ENCODE peak calls at places on chromosomes 16 and 17, in nine cellular contexts. One of them, this sample, is unnamed.

GRCh38 chr17:38585805-38586529 is 19.8 kb downstream of the SRCIN1 start:
- DNase-seq in K562: no peak
- DNase-seq in body of pancreas: no peak
- DNase-seq in stomach: no peak
- DNase-seq in breast epithelium: no peak
- DNase-seq in uterus: no peak
- DNase-seq in IMR-90: no peak
- DNase-seq in adrenal gland: no peak
- DNase-seq in Peyer's patch: no peak
- DNase-seq in this sample: no peak

GRCh38 chr16:78673884-78674283 is 574.4 kb downstream of the WWOX start:
- DNase-seq in stomach: no peak
- DNase-seq in IMR-90: no peak
- DNase-seq in body of pancreas: no peak
- DNase-seq in K562: no peak
- DNase-seq in uterus: no peak
- DNase-seq in Peyer's patch: no peak
- DNase-seq in breast epithelium: no peak
- DNase-seq in adrenal gland: no peak
- DNase-seq in this sample: no peak

GRCh38 chr17:73742915-73743314 is 98.7 kb upstream of the SDK2 start:
- DNase-seq in adrenal gland: no peak
- DNase-seq in stomach: no peak
- DNase-seq in IMR-90: no peak
- DNase-seq in uterus: no peak
- DNase-seq in breast epithelium: no peak
- DNase-seq in Peyer's patch: no peak
- DNase-seq in K562: no peak
- DNase-seq in body of pancreas: no peak
- DNase-seq in this sample: no peak

GRCh38 chr16:85245307-85246172 is 133.3 kb upstream of the CIBAR2 start:
- DNase-seq in K562: peak; percentile 81
- DNase-seq in Peyer's patch: peak; percentile 74
- DNase-seq in breast epithelium: no peak
- DNase-seq in adrenal gland: peak; percentile 74
- DNase-seq in uterus: peak; percentile 70
- DNase-seq in IMR-90: peak; percentile 79
- DNase-seq in body of pancreas: peak; percentile 66
- DNase-seq in stomach: peak; percentile 44
- DNase-seq in this sample: no peak

GRCh38 chr17:9971991-9972390 is 66.9 kb upstream of the RCVRN start:
- DNase-seq in adrenal gland: peak; percentile 41
- DNase-seq in breast epithelium: peak; percentile 51
- DNase-seq in body of pancreas: peak; percentile 39
- DNase-seq in Peyer's patch: peak; percentile 62
- DNase-seq in uterus: peak; percentile 59
- DNase-seq in stomach: peak; percentile 35
- DNase-seq in K562: no peak
- DNase-seq in IMR-90: peak; percentile 44
- DNase-seq in this sample: no peak

GRCh38 chr17:62899349-62899748 is 66.7 kb upstream of the TANC2 start:
- DNase-seq in K562: no peak
- DNase-seq in adrenal gland: peak; percentile 30
- DNase-seq in IMR-90: no peak
- DNase-seq in Peyer's patch: no peak
- DNase-seq in breast epithelium: no peak
- DNase-seq in uterus: no peak
- DNase-seq in body of pancreas: no peak
- DNase-seq in stomach: no peak
- DNase-seq in this sample: no peak

GRCh38 chr16:56848955-56849689 is 15.9 kb upstream of the SLC12A3 start:
- DNase-seq in Peyer's patch: peak; percentile 34
- DNase-seq in uterus: peak; percentile 55
- DNase-seq in IMR-90: peak; percentile 78
- DNase-seq in breast epithelium: no peak
- DNase-seq in stomach: no peak
- DNase-seq in body of pancreas: no peak
- DNase-seq in adrenal gland: peak; percentile 44
- DNase-seq in K562: no peak
- DNase-seq in this sample: no peak

GRCh38 chr16:7392206-7392605 is 59.6 kb downstream of the RBFOX1 start:
- DNase-seq in Peyer's patch: no peak
- DNase-seq in uterus: no peak
- DNase-seq in K562: no peak
- DNase-seq in body of pancreas: no peak
- DNase-seq in IMR-90: no peak
- DNase-seq in breast epithelium: no peak
- DNase-seq in stomach: no peak
- DNase-seq in adrenal gland: no peak
- DNase-seq in this sample: no peak

GRCh38 chr17:43530303-43531081 is 15.6 kb downstream of the ETV4 start:
- DNase-seq in IMR-90: peak; percentile 93
- DNase-seq in K562: peak; percentile 89
- DNase-seq in adrenal gland: peak; percentile 85
- DNase-seq in body of pancreas: peak; percentile 89
- DNase-seq in Peyer's patch: no peak
- DNase-seq in uterus: peak; percentile 73
- DNase-seq in breast epithelium: no peak
- DNase-seq in stomach: peak; percentile 41
- DNase-seq in this sample: peak; percentile 64

GRCh38 chr17:42773290-42774035 is at the start of gene VPS25:
- DNase-seq in uterus: peak; percentile 83
- DNase-seq in breast epithelium: peak; percentile 70
- DNase-seq in adrenal gland: peak; percentile 79
- DNase-seq in body of pancreas: peak; percentile 78
- DNase-seq in stomach: peak; percentile 80
- DNase-seq in Peyer's patch: peak; percentile 90
- DNase-seq in K562: peak; percentile 92
- DNase-seq in IMR-90: peak; percentile 87
- DNase-seq in this sample: no peak

GRCh38 chr16:17392127-17392856 is 78.5 kb downstream of the XYLT1 start:
- DNase-seq in Peyer's patch: peak; percentile 49
- DNase-seq in K562: no peak
- DNase-seq in adrenal gland: no peak
- DNase-seq in uterus: no peak
- DNase-seq in stomach: no peak
- DNase-seq in IMR-90: no peak
- DNase-seq in body of pancreas: no peak
- DNase-seq in breast epithelium: no peak
- DNase-seq in this sample: no peak

GRCh38 chr16:17392857-17393421 is 77.8 kb downstream of the XYLT1 start:
- DNase-seq in Peyer's patch: peak; percentile 41
- DNase-seq in stomach: no peak
- DNase-seq in body of pancreas: no peak
- DNase-seq in IMR-90: no peak
- DNase-seq in K562: no peak
- DNase-seq in uterus: no peak
- DNase-seq in breast epithelium: no peak
- DNase-seq in adrenal gland: no peak
- DNase-seq in this sample: no peak

GRCh38 chr16:17397499-17397891 is 73.3 kb downstream of the XYLT1 start:
- DNase-seq in Peyer's patch: peak; percentile 79
- DNase-seq in IMR-90: peak; percentile 83
- DNase-seq in breast epithelium: no peak
- DNase-seq in body of pancreas: peak; percentile 57
- DNase-seq in uterus: no peak
- DNase-seq in stomach: peak; percentile 40
- DNase-seq in adrenal gland: peak; percentile 86
- DNase-seq in K562: peak; percentile 64
- DNase-seq in this sample: no peak

GRCh38 chr16:17395849-17396480 is 74.8 kb downstream of the XYLT1 start:
- DNase-seq in adrenal gland: peak; percentile 45
- DNase-seq in uterus: peak; percentile 44
- DNase-seq in IMR-90: no peak
- DNase-seq in Peyer's patch: peak; percentile 58
- DNase-seq in body of pancreas: peak; percentile 69
- DNase-seq in stomach: peak; percentile 49
- DNase-seq in K562: no peak
- DNase-seq in breast epithelium: no peak
- DNase-seq in this sample: no peak

DNA sequence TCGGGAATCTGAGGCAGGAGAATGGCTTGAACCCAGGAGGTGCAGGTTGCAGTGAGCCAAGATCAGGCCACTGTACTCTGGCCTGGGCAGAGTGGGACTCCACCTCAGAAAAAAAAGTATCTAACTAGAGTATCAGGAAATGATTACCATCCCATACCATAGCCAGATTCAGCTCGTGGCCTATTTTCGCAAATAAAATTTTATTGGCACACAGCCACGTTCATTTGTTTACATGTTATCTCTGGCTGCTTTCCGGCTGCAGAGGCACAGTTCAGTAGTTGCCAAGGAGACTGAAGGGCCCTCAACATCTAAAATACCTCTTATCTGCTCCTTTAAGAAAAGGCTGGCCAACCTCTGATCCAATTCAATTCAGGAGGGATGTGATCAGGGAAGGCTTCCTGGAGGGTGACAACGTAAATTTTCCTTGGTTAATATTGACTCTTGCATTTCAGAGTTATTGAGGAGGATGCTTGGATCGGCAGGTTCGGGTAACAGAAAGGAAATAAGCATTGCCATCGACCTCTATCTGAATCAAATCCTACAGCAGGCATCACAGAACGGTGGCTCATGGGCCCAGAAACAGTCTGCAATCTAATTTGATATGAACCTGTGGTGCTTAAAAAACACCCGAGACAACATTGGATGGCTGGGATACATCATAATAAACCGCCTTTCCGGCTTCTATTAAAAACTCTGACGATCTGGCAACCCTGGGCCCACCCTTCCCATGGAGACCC is 73.8 kb downstream of the XYLT1 start:
- DNase-seq in adrenal gland: peak; percentile 79
- DNase-seq in Peyer's patch: peak; percentile 76
- DNase-seq in K562: no peak
- DNase-seq in uterus: no peak
- DNase-seq in breast epithelium: no peak
- DNase-seq in body of pancreas: peak; percentile 81
- DNase-seq in stomach: peak; percentile 71
- DNase-seq in IMR-90: peak; percentile 52
- DNase-seq in this sample: no peak
- H3K27me3 ChIP-seq in adrenal gland: no peaks in the 10 kb centered on the region
- H3K27me3 ChIP-seq in Peyer's patch: no peaks in the 10 kb centered on the region
- H3K27me3 ChIP-seq in K562: peaks cover 28% of the 10 kb centered on the region
- H3K27me3 ChIP-seq in uterus: no peaks in the 10 kb centered on the region
- H3K27me3 ChIP-seq in breast epithelium: no peaks in the 10 kb centered on the region
- H3K27me3 ChIP-seq in body of pancreas: no peaks in the 10 kb centered on the region
- H3K27me3 ChIP-seq in stomach: no peaks in the 10 kb centered on the region
- H3K27me3 ChIP-seq in IMR-90: no peaks in the 10 kb centered on the region
- H3K27me3 ChIP-seq in this sample: no peaks in the 10 kb centered on the region

DNA sequence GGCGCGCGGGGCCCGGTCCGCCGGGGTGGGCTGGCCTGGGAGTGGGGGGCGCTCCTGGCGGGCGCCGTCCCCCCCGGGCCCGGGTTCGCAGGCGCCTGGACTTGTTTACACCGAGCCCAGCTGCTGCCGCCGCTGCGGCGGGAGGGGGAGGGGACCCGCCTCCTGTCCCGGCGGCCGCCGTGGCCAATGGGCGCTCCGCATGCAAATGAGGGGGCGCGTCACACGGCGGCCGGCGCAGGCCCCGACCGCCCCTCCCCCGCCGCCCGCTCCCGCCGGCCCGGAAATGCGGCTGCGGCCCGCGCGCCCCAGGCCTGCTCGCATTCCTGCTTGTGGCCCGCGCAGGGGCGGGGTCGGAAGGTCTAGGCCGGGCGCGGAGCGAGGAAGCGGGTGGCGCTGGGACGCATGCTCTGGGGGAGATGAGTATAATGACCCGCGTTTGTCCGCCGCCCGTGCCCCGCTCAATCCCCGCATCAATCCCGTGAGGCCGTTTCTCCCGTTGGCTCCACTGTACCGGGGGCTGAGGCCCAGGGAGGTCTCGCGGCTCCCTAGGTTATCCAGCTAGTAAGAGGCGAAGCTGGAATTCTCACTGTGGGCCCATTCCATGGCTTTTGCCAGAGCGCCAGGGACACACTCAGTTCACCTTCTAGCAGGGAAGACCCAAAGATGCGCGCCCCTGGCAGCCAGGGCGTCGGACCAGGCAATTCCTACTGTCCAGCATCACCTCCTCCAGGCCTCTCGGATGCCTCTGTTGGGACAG is at the start of gene YPEL3:
- DNase-seq in K562: peak; percentile 93
- DNase-seq in body of pancreas: peak; percentile 97
- DNase-seq in Peyer's patch: peak; percentile 97
- DNase-seq in uterus: peak; percentile 93
- DNase-seq in IMR-90: peak; percentile 86
- DNase-seq in adrenal gland: peak; percentile 96
- DNase-seq in breast epithelium: peak; percentile 92
- DNase-seq in stomach: peak; percentile 96
- DNase-seq in this sample: peak; percentile 96
- TF ChIP-seq POLR2A in K562: peak; percentile 71
- TF ChIP-seq POLR2A in body of pancreas: peak; percentile 87
- TF ChIP-seq POLR2A in Peyer's patch: peak; percentile 9
- TF ChIP-seq POLR2A in uterus: peak; percentile 97
- TF ChIP-seq POLR2A in IMR-90: no peak
- TF ChIP-seq POLR2A in adrenal gland: peak; percentile 75
- TF ChIP-seq POLR2A in breast epithelium: no peak
- TF ChIP-seq POLR2A in stomach: no peak
- TF ChIP-seq POLR2A in this sample: no peak

GRCh38 chr17:311119-311848 is 41.3 kb downstream of the RPH3AL start:
- DNase-seq in K562: no peak
- DNase-seq in adrenal gland: no peak
- DNase-seq in Peyer's patch: no peak
- DNase-seq in body of pancreas: peak; percentile 3
- DNase-seq in stomach: no peak
- DNase-seq in IMR-90: no peak
- DNase-seq in breast epithelium: no peak
- DNase-seq in uterus: no peak
- DNase-seq in this sample: no peak
- H3K27me3 ChIP-seq in K562: peaks cover 6% of the 10 kb centered on the region
- H3K27me3 ChIP-seq in adrenal gland: no peaks in the 10 kb centered on the region
- H3K27me3 ChIP-seq in Peyer's patch: no peaks in the 10 kb centered on the region
- H3K27me3 ChIP-seq in body of pancreas: no peaks in the 10 kb centered on the region
- H3K27me3 ChIP-seq in stomach: no peaks in the 10 kb centered on the region
- H3K27me3 ChIP-seq in IMR-90: peaks cover 22% of the 10 kb centered on the region
- H3K27me3 ChIP-seq in breast epithelium: no peaks in the 10 kb centered on the region
- H3K27me3 ChIP-seq in uterus: no peaks in the 10 kb centered on the region
- H3K27me3 ChIP-seq in this sample: no peaks in the 10 kb centered on the region

DNA sequence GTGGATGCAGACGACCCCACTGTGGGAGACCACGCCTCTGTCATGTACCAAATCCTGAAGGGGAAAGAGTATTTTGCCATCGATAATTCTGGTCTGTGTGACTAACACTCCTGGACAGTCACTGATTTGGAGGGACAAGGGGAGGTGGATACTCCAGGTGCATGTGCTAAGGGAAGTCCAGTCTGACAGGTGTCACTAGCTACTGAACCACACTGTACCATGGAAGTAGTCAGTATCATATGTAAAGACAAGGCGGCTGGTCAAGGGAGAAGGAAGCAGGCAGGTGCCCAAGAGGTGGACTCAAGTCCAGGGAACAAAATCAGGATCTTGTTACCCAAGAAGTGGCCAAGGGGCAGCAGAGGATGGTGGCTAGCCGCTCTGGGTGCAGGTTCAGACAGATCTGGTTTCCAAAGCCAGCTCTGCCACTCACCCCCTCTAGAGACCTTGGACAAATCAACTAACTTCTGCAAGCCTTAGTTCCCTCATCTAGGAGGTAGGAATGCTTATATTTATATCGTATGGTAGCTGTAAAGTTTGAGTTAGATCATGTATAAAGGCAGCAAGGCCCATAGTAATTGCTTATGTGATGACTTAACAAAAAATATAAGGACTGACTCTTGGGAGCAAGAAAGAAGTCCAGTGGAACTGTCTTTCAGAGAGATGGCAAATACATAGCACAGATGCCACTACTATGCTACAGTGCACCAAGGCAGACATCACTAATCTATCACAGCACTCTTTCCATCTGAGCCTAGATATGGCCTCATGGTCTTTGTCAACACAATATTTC is 22.1 kb downstream of the CDH5 start:
- DNase-seq in adrenal gland: no peak
- DNase-seq in stomach: peak; percentile 10
- DNase-seq in body of pancreas: no peak
- DNase-seq in Peyer's patch: no peak
- DNase-seq in IMR-90: no peak
- DNase-seq in breast epithelium: no peak
- DNase-seq in K562: no peak
- DNase-seq in uterus: no peak
- DNase-seq in this sample: no peak
- TF ChIP-seq POLR2A in adrenal gland: no peak
- TF ChIP-seq POLR2A in stomach: no peak
- TF ChIP-seq POLR2A in body of pancreas: no peak
- TF ChIP-seq POLR2A in Peyer's patch: no peak
- TF ChIP-seq POLR2A in IMR-90: no peak
- TF ChIP-seq POLR2A in breast epithelium: no peak
- TF ChIP-seq POLR2A in K562: no peak
- TF ChIP-seq POLR2A in uterus: no peak
- TF ChIP-seq POLR2A in this sample: no peak